ENCODE peak calls at places on chromosomes 2 and 18, in five cellular contexts. X is HCT116, C is GM13976, N is fibroblast of mammary gland, B is dorsolateral prefrontal cortex. V is an unnamed sample.

GRCh38 chr2:227308784-227309183 is 16.3 kb upstream of the MFF start:
- DNase-seq in X (no peak), C (no peak), N (no peak), B (no peak), V (no peak)

GRCh38 chr2:23385351-23385747 is 370 bp downstream of the KLHL29 start:
- DNase-seq in X (no peak), C (peak), N (no peak), B (no peak), V (peak)

GRCh38 chr18:28834889-28835288 is 658.0 kb upstream of the CDH2 start:
- DNase-seq in X (no peak), C (no peak), N (peak), B (peak), V (no peak)

GRCh38 chr2:207632575-207633492 is 7.6 kb upstream of the METTL21A start:
- DNase-seq in X (no peak), C (no peak), N (peak), B (no peak), V (no peak)

GRCh38 chr2:127154985-127155650 is 48.2 kb upstream of the BIN1 start:
- DNase-seq in X (no peak), C (no peak), N (peak), B (no peak), V (no peak)

GRCh38 chr18:34600118-34600517 is 110.0 kb upstream of the DTNA start:
- DNase-seq in X (no peak), C (no peak), N (peak), B (no peak), V (no peak)

GRCh38 chr2:3520591-3520990 is 1.3 kb upstream of the ADI1 start:
- DNase-seq in X (no peak), C (no peak), N (no peak), B (no peak), V (no peak)

GRCh38 chr2:100198461-100199230 is 56.3 kb upstream of the AFF3 start:
- DNase-seq in X (no peak), C (no peak), N (no peak), B (no peak), V (no peak)

GRCh38 chr2:134679740-134680139 is 39.1 kb downstream of the TMEM163 start:
- DNase-seq in X (no peak), C (no peak), N (no peak), B (no peak), V (no peak)

GRCh38 chr18:46814394-46814793 is 57.5 kb upstream of the ST8SIA5 start:
- DNase-seq in X (no peak), C (no peak), N (no peak), B (no peak), V (no peak)

GRCh38 chr2:65420712-65421431 is 11.5 kb downstream of the SPRED2 start:
- DNase-seq in X (no peak), C (peak), N (peak), B (no peak), V (no peak)

GRCh38 chr2:124149571-124149970 is 124.5 kb downstream of the CNTNAP5 start:
- DNase-seq in X (no peak), C (no peak), N (no peak), B (no peak), V (no peak)

GRCh38 chr18:50559750-50560680 is at the start of gene MAPK4:
- DNase-seq in X (no peak), C (peak), N (peak), B (no peak), V (peak)

GRCh38 chr2:2320486-2321249 is 10.4 kb downstream of the MYT1L start:
- DNase-seq in X (no peak), C (no peak), N (no peak), B (no peak), V (no peak)

GRCh38 chr18:13791181-13791580 is 32.8 kb upstream of the MC5R start:
- DNase-seq in X (no peak), C (no peak), N (peak), B (no peak), V (no peak)

GRCh38 chr2:109254174-109254904 is 125.3 kb downstream of the SH3RF3 start:
- DNase-seq in X (no peak), C (no peak), N (no peak), B (no peak), V (no peak)

GRCh38 chr2:176466918-176467452 is 197.7 kb downstream of the MTX2 start:
- DNase-seq in X (no peak), C (no peak), N (no peak), B (no peak), V (no peak)

DNA sequence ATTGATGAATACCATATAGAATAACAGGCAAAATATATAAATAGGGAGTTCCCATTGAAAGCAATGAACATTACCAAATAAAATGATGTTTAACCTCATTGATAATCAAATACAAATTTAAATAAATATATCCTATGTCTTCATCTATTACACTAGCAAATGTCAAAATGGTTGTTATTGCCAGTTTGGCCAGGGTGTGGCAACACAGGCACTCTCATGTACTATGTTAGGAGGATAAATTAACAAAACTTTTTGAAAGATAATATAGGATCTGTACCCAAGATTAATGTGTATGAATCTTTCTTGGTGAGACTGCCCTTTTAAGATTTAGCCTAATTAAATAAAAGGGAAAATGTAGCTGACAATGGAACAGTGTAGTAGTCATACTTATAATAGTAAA is 659.3 kb downstream of the ERBB4 start:
- DNase-seq in X (peak), C (no peak), N (peak), B (no peak), V (no peak)
- TF ChIP-seq CTCF in X (peak), C (no peak), N (peak), B (peak), V (no peak)

GRCh38 chr18:70072678-70073077 is 125.0 kb upstream of the CD226 start:
- DNase-seq in X (no peak), C (no peak), N (peak), B (no peak), V (no peak)
- TF ChIP-seq CTCF in X (no peak), C (peak), N (peak), B (no peak), V (no peak)

DNA sequence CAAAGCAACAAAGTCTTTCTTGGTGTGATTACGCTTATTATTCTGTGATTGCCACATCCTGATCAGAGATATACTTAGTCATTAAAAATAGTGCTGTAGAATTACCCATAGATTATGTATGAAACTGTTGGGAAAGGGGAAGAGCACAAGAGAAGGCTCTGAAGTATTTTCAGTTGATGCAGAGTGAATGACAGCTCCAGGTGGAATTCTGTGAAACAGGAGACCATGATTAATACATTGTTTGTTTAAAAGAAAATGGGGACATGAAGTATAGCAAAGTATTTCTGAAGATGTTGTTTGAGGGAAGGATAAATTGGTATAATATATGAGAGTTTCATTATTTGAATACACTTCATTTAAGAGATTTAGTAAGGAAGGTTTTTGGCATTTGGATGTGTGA is 307.6 kb upstream of the CDH20 start:
- DNase-seq in X (no peak), C (no peak), N (no peak), B (no peak), V (no peak)
- TF ChIP-seq CTCF in X (no peak), C (no peak), N (no peak), B (no peak), V (no peak)

DNA sequence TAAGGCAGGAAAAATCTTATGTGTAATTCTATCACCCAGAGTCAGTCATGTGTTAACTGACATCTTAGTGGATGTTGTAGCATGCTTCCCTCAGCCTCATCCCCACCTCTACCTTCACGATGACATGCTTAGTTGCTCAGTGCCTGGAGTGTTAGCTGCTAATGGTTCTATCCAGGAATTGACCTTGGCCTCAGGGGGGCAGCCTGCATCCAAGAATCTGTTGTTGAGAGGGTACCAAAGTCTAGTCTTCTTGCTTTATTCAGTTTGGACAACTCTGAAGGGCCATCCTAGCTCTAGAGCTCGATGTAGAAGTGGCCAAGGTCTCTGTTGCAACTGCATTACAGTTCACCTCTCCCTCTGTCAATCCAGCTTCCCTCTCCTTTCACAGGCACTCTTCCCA is 61.2 kb downstream of the ACYP2 start:
- DNase-seq in X (peak), C (no peak), N (peak), B (peak), V (peak)
- TF ChIP-seq CTCF in X (peak), C (no peak), N (peak), B (peak), V (no peak)

GRCh38 chr2:96580771-96581170 is 44.2 kb downstream of the ARID5A start:
- DNase-seq in X (peak), C (no peak), N (no peak), B (no peak), V (no peak)
- TF ChIP-seq CTCF in X (peak), C (no peak), N (no peak), B (no peak), V (no peak)

GRCh38 chr18:12394428-12394827 is 13.3 kb upstream of the PRELID3A start:
- DNase-seq in X (no peak), C (no peak), N (no peak), B (no peak), V (no peak)
- TF ChIP-seq CTCF in X (peak), C (peak), N (peak), B (peak), V (no peak)

GRCh38 chr2:231786917-231787292 is 660 bp downstream of the COPS7B start:
- DNase-seq in X (no peak), C (no peak), N (no peak), B (no peak), V (no peak)

GRCh38 chr2:231785822-231786176 is 446 bp upstream of the COPS7B start:
- DNase-seq in X (no peak), C (no peak), N (no peak), B (no peak), V (no peak)

GRCh38 chr2:231785413-231785812 is 832 bp upstream of the COPS7B start:
- DNase-seq in X (no peak), C (no peak), N (no peak), B (no peak), V (no peak)

GRCh38 chr2:231781798-231782726 is 980 bp upstream of the PDE6D start:
- DNase-seq in X (peak), C (peak), N (peak), B (no peak), V (no peak)

GRCh38 chr2:231786177-231786916 is at the start of gene COPS7B:
- DNase-seq in X (peak), C (peak), N (peak), B (peak), V (peak)
- TF ChIP-seq CTCF in X (peak), C (peak), N (peak), B (peak), V (peak)

GRCh38 chr2:8597526-8598225 is 84.2 kb upstream of the ID2 start:
- DNase-seq in X (no peak), C (no peak), N (no peak), B (no peak), V (no peak)

GRCh38 chr2:8602809-8603208 is 79.0 kb upstream of the ID2 start:
- DNase-seq in X (no peak), C (no peak), N (peak), B (no peak), V (no peak)

GRCh38 chr2:8597094-8597493 is 84.8 kb upstream of the ID2 start:
- DNase-seq in X (no peak), C (no peak), N (no peak), B (no peak), V (no peak)

GRCh38 chr2:8600456-8600855 is 81.4 kb upstream of the ID2 start:
- DNase-seq in X (no peak), C (no peak), N (no peak), B (no peak), V (no peak)

DNA sequence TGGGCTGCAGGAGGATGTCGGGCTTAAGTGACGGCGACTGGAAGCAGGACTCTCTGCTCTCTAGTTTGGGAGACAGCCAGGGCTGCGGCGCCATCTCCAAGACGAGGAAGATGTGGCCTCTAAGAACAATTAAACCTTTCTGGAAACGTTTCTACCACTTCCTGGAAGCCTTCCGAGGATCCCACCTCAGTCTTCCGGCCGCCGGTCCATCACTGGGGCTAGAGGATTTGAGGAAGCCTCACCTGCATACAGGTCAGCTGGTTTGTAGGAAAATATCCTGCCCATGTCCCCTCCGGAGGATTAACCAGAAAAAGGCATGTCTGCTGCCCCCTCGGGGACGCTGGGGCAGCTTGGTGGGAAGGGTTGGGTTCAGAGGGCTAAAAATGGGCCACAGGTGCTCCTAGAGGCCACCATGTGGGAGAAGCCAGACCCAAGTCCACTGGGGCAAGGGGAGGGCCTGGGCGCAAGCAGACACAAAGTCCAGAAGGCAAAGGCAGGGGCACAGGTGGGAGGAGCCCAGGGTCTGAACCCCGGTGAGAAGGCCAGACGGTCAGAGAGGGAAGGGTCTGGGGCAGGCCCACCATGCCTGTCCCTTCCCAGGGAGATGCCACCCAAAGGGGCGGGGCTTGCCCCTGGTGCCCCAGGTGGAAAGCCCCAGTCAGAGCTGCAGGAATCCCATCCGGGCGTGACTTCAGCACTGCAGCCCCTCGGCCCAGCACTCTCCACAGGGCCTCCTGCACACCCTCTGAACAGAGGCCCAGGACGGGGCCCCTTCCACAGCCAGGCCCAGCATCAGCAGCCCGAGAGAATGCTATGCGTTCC is 82.2 kb upstream of the ID2 start:
- DNase-seq in X (no peak), C (no peak), N (no peak), B (no peak), V (no peak)
- TF ChIP-seq CTCF in X (no peak), C (no peak), N (no peak), B (no peak), V (no peak)

DNA sequence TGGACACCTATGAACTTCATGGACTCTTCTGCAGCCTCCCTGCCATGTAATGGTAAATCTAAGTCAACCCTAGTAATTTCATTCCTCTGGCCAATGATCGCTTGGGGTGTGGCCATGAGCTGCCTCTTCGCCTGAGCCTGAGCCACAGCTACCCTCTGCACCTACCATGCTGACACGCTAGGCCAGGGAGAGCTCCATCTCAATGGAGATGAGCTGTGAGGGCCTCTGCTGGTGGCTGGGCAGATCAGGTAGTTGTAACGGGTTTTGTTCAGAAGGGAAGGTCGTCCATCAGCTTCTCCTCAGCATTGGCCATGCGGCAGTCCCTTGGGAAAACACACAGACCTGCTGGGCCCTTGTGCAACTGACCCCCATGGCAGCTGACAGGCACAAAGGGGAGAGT is 24.4 kb downstream of the MPHOSPH10 start:
- DNase-seq in X (peak), C (peak), N (no peak), B (no peak), V (no peak)
- TF ChIP-seq CTCF in X (peak), C (peak), N (peak), B (no peak), V (no peak)

V was measured in body of pancreas.